ENCODE peak calls at places on chromosomes 13 and 19, in seven cellular contexts. W, I, H, J, A, Y and M are unnamed samples.

GRCh38 chr19:15532779-15533521 is 24.6 kb downstream of the CYP4F22 start:
- DNase-seq in W (no peak), I (no peak), H (peak), J (no peak), A (no peak), Y (peak), M (no peak)

GRCh38 chr13:50512602-50513527 is 330.6 kb downstream of the DLEU7 start:
- DNase-seq in W (no peak), I (peak), H (peak), J (peak), A (peak), Y (peak), M (peak)

GRCh38 chr19:1027953-1028902 is 1.8 kb downstream of the CNN2 start:
- DNase-seq in W (peak), I (no peak), H (peak), J (peak), A (no peak), Y (peak), M (peak)

GRCh38 chr13:83272076-83272475 is 610.2 kb downstream of the SLITRK1 start:
- DNase-seq in W (no peak), I (no peak), H (no peak), J (no peak), A (no peak), Y (peak), M (no peak)

GRCh38 chr19:16293133-16294085 is 31.2 kb upstream of the KLF2 start:
- DNase-seq in W (peak), I (no peak), H (no peak), J (no peak), A (no peak), Y (peak), M (no peak)

GRCh38 chr19:9945319-9945966 is 9.1 kb upstream of the OLFM2 start:
- DNase-seq in W (peak), I (peak), H (no peak), J (no peak), A (no peak), Y (peak), M (no peak)

GRCh38 chr19:46489445-46490272 is 6.0 kb downstream of the PNMA8B start:
- DNase-seq in W (peak), I (no peak), H (no peak), J (no peak), A (no peak), Y (peak), M (no peak)

GRCh38 chr19:1070576-1070930 is 3.6 kb downstream of the ARHGAP45 start:
- DNase-seq in W (no peak), I (no peak), H (no peak), J (no peak), A (no peak), Y (no peak), M (no peak)

GRCh38 chr13:30308548-30308947 is 1.2 kb upstream of the KATNAL1 start:
- DNase-seq in W (peak), I (no peak), H (no peak), J (peak), A (no peak), Y (peak), M (peak)

GRCh38 chr13:106083620-106084350 is 451.7 kb downstream of the EFNB2 start:
- DNase-seq in W (peak), I (no peak), H (peak), J (peak), A (no peak), Y (peak), M (peak)

GRCh38 chr13:73984949-73985691 is 149.1 kb downstream of the KLF12 start:
- DNase-seq in W (no peak), I (no peak), H (peak), J (peak), A (no peak), Y (no peak), M (no peak)

GRCh38 chr19:53966931-53967330 is 4.2 kb downstream of the CACNG8 start:
- DNase-seq in W (no peak), I (no peak), H (no peak), J (no peak), A (no peak), Y (no peak), M (no peak)

GRCh38 chr13:106129993-106130392 is 405.5 kb downstream of the EFNB2 start:
- DNase-seq in W (no peak), I (no peak), H (no peak), J (no peak), A (no peak), Y (no peak), M (no peak)

GRCh38 chr19:45955905-45956608 is 17.6 kb downstream of the NOVA2 start:
- DNase-seq in W (peak), I (peak), H (no peak), J (no peak), A (peak), Y (peak), M (no peak)

GRCh38 chr19:2728783-2729387 is 7.7 kb upstream of the DIRAS1 start:
- DNase-seq in W (no peak), I (no peak), H (no peak), J (no peak), A (no peak), Y (no peak), M (no peak)

GRCh38 chr19:4059931-4060620 is 6.6 kb downstream of the ZBTB7A start:
- DNase-seq in W (peak), I (no peak), H (peak), J (no peak), A (no peak), Y (peak), M (peak)

GRCh38 chr13:37403776-37404497 is 194.6 kb downstream of the POSTN start:
- DNase-seq in W (no peak), I (no peak), H (no peak), J (no peak), A (no peak), Y (peak), M (no peak)

GRCh38 chr13:33678906-33679657 is 138.9 kb upstream of the RFC3 start:
- DNase-seq in W (peak), I (peak), H (peak), J (no peak), A (peak), Y (peak), M (peak)

GRCh38 chr19:40285353-40286234 is 449 bp upstream of the AKT2 start:
- DNase-seq in W (peak), I (peak), H (peak), J (peak), A (peak), Y (peak), M (peak)

GRCh38 chr13:114131581-114132418 is 623 bp downstream of the RASA3 start:
- DNase-seq in W (peak), I (no peak), H (peak), J (peak), A (no peak), Y (peak), M (peak)

GRCh38 chr13:107367258-107367657 is 799.3 kb upstream of the ARGLU1 start:
- DNase-seq in W (no peak), I (no peak), H (no peak), J (no peak), A (no peak), Y (no peak), M (no peak)

DNA sequence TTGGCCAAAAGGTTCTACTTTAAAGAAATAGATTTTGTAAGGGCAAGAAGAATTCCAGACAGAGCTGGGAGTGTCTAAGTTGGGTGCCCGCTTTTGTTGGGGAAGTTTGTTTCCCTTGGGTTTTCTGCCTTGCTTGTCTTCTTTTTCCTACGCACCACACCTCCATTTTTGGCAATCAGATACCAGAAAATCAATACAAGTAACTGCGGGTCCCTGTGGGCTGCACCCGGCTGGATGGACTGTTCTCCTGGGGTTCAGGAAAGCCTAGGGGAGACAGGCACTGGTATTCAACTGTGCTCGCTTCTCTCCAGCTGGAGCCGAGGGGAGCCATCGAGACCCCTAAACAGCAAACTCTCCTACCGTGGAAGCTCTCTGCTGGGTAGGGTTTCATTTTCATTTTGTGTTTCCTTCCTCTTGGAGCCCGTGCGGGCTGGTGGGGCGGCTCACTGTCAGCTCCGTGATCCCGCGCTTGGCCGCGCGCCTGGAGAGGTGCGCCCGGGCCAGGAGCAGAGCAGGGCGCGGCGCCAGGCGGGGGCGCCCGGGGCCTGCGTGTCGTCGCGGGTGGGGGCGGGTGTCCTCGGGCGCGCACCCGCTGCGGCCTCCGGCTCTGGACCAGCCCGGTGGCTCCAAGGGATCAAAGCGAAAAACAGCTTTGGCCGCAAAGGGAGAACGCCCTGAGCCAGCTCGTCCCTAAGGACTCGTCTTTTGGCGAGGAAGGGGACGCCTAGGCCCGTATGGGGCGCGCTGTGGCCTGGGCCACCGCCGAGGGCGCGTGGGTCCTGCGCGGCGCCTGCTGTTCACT is 347.2 kb downstream of the ZNF536 start:
- DNase-seq in W (peak), I (no peak), H (peak), J (peak), A (peak), Y (peak), M (no peak)
- TF ChIP-seq CTCF in W (no peak), I (no peak), H (no peak), J (no peak), A (no peak), Y (no peak), M (no peak)

GRCh38 chr19:14471436-14472187 is 3.5 kb downstream of the PTGER1 start:
- DNase-seq in W (no peak), I (no peak), H (no peak), J (no peak), A (no peak), Y (no peak), M (no peak)

GRCh38 chr19:14473915-14474578 is 1.1 kb downstream of the PTGER1 start:
- DNase-seq in W (peak), I (no peak), H (no peak), J (no peak), A (no peak), Y (no peak), M (no peak)

GRCh38 chr19:14474827-14475226 is 327 bp downstream of the PTGER1 start:
- DNase-seq in W (no peak), I (no peak), H (no peak), J (no peak), A (no peak), Y (no peak), M (no peak)

GRCh38 chr19:14472202-14472961 is 2.8 kb downstream of the PTGER1 start:
- DNase-seq in W (peak), I (peak), H (peak), J (peak), A (peak), Y (peak), M (peak)

DNA sequence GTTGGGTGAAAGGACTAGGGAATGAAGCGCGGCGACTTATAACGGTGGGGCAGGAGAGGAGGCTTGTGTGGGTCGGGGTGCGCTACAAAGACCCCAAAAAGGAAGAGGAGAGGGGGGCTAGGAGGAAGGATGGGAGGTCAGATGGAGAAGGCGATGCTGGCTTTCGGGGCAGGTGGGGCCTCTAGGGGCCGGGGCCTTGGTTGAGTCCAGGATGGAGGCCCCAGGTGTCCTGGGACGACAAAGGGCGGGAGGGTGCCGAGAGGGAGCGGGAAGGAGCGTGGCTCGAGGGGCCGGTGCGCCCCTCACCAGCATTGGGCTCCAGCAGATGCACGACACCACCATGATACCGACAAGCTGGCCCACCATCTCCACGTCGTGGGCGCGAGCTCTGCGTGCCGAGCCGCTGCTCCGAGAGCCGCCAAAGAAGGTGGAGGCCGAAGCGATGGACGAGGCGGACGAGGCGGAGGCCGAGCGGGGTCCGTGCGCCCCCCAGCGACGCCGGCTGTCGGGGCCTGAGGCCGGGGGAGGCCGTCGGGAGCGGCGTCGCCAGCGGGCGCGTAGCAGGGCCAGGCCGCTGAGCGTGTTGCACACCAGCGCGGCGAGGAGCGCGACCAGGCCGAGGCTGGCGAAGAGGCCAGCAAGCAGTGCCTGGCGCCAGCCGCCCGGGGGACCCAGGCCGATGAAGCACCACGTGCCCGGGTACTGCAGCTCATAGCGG is 1.9 kb downstream of the PTGER1 start:
- DNase-seq in W (peak), I (no peak), H (no peak), J (no peak), A (no peak), Y (no peak), M (no peak)
- TF ChIP-seq CTCF in W (no peak), I (no peak), H (no peak), J (no peak), A (no peak), Y (no peak), M (no peak)

DNA sequence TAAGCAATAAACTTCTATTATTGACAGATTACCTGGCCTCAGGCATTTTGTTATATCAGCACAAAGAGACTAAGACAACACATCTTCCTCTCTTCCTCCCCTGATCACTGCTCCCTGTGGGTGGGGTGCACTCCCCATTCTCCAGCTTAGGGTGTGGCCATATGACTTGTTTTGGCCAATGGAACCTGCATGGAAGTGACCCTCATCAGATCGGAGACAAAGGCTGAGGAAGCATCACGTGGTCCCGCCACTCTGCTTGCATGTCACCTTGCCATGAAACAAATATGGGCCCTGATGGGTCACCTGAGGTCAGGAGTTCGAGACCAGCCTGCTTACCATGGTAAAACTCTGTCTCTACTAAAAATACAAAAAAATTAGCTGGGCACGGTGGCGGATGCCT is 13.7 kb upstream of the CCL25 start:
- DNase-seq in W (no peak), I (no peak), H (no peak), J (no peak), A (no peak), Y (no peak), M (no peak)
- TF ChIP-seq CTCF in W (no peak), I (no peak), H (no peak), J (no peak), A (no peak), Y (no peak), M (no peak)

GRCh38 chr19:51367565-51368365 is 1.0 kb downstream of the CLDND2 start:
- DNase-seq in W (peak), I (peak), H (peak), J (peak), A (peak), Y (peak), M (peak)

GRCh38 chr19:51366999-51367564 is 894 bp upstream of the ETFB start:
- DNase-seq in W (no peak), I (no peak), H (peak), J (peak), A (no peak), Y (no peak), M (peak)

GRCh38 chr19:51366050-51366998 is at the start of gene ETFB:
- DNase-seq in W (peak), I (peak), H (peak), J (peak), A (peak), Y (peak), M (peak)

GRCh38 chr19:51364200-51365106 is 1.7 kb downstream of the ETFB start:
- DNase-seq in W (peak), I (no peak), H (no peak), J (no peak), A (no peak), Y (no peak), M (no peak)

DNA sequence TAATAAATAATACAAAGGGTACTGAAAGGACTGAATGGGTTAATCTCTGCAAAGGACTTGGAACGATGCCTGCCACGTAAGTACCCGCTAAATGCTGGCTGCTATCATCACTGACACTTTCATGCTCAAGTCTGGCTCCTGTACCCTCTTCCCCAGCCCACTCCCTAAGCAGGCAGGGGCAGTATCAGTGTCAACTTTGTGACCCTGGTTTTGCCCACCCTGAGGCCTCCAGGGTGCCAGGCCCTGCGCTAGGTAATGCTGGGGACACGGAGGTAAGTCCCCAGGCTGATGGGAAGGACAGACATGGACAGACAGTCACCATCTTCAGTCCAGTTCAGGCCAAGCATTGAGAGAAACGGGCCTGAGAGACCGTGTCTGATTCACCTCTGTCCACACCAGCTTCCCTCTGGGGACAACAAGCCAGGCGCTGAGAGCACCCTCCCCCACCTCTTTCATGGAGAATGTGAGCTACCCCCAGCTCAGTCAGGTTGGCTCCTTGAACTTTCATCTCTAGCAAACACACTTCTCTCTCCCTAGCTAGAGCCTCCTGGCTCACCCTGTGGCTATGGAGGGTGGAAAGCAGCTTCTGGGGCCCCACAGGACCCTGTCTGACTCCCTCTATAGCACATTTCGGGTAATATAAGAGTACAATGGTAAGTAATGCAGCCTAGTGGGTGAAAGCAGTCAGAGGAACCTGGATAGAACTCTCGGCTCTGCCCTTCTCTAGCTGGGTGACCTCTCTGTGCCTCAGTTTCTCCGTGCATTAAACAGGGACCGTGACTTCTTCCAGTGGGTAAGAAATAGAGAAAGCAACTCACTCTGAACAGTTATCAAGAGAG is 758 bp downstream of the ETFB start:
- DNase-seq in W (peak), I (no peak), H (peak), J (peak), A (no peak), Y (peak), M (peak)
- TF ChIP-seq CTCF in W (no peak), I (no peak), H (no peak), J (peak), A (no peak), Y (peak), M (no peak)

GRCh38 chr19:5804516-5805464 is at the start of gene NRTN:
- DNase-seq in W (no peak), I (no peak), H (peak), J (peak), A (no peak), Y (no peak), M (no peak)

GRCh38 chr19:5806133-5806489 is 1.2 kb downstream of the NRTN start:
- DNase-seq in W (no peak), I (no peak), H (no peak), J (no peak), A (no peak), Y (no peak), M (no peak)

GRCh38 chr19:5806905-5807304 is 2.0 kb downstream of the NRTN start:
- DNase-seq in W (no peak), I (no peak), H (no peak), J (no peak), A (no peak), Y (no peak), M (no peak)

GRCh38 chr19:5803752-5804515 is 933 bp upstream of the NRTN start:
- DNase-seq in W (peak), I (no peak), H (peak), J (peak), A (peak), Y (peak), M (peak)

DNA sequence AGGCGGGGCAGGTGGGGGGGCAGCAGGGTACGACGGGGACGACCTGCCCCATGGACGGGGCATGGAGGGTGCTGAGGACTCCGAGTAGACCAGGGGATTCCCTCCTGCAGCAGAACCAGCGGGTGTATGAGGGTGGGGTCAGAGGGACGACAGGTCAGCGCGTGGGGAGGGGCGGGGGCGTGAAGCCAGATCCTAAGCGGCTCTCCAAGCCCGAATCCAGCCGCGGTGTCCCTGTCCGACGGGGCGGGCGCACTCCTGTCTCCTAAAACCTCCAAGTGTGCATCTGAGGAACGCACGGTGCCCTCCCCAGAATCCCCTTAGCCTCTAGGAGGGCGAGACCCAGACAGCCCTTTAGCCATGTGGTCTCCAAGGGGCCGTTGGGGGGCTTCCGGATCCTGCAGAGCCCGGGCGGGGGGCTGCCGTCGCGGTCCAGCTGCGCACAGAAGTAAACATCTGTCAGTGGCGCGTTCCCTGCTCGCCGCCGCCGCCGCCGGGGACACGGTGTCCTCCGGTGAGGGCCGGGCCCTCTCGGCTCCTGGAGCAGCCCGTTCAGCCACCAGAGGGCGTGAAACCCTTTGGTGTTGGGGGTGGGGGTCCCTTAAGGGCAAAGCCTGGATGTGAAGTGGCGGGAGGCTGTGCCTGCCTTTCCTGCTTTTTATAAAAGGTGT is 732 bp downstream of the NRTN start:
- DNase-seq in W (peak), I (no peak), H (peak), J (peak), A (peak), Y (peak), M (no peak)
- TF ChIP-seq CTCF in W (peak), I (peak), H (peak), J (peak), A (peak), Y (peak), M (peak)